ENCODE peak calls at places on chromosome 15, in six cellular contexts. M, W, G, T, B and Z are unnamed samples.
A peak's percentile ranks its signal among the peaks of the same experiment; 100 is the strongest.

GRCh38 chr15:61115241-61115640 is 113.9 kb downstream of the RORA start:
- DNase-seq in M (no peak), W (no peak), G (peak; percentile 71), T (no peak), B (no peak), Z (no peak)

GRCh38 chr15:69893863-69894262 is 203.9 kb downstream of the TLE3 start:
- DNase-seq in M (peak; percentile 30), W (no peak), G (peak; percentile 83), T (no peak), B (no peak), Z (peak; percentile 25)

GRCh38 chr15:31341036-31341435 is 14.4 kb downstream of the KLF13 start:
- DNase-seq in M (no peak), W (no peak), G (no peak), T (no peak), B (no peak), Z (no peak)

GRCh38 chr15:90594297-90594696 is 64.6 kb downstream of the CRTC3 start:
- DNase-seq in M (peak; percentile 50), W (peak; percentile 83), G (peak; percentile 51), T (no peak), B (peak; percentile 75), Z (no peak)

GRCh38 chr15:23038741-23039150 is 623 bp downstream of the TUBGCP5 start:
- DNase-seq in M (peak; percentile 60), W (no peak), G (peak; percentile 83), T (peak; percentile 24), B (peak; percentile 54), Z (no peak)

GRCh38 chr15:76341366-76342045 is 4.9 kb downstream of the ISL2 start:
- DNase-seq in M (no peak), W (no peak), G (no peak), T (no peak), B (no peak), Z (peak; percentile 57)

GRCh38 chr15:94119923-94120775 is 111.2 kb upstream of the MCTP2 start:
- DNase-seq in M (peak; percentile 90), W (peak; percentile 90), G (peak; percentile 94), T (peak; percentile 71), B (peak; percentile 65), Z (peak; percentile 93)

GRCh38 chr15:51576451-51576850 is 46.1 kb downstream of the DMXL2 start:
- DNase-seq in M (no peak), W (no peak), G (peak; percentile 0), T (no peak), B (no peak), Z (no peak)

GRCh38 chr15:100852630-100853029 is 27.0 kb upstream of the ALDH1A3 start:
- DNase-seq in M (no peak), W (no peak), G (no peak), T (no peak), B (no peak), Z (no peak)

GRCh38 chr15:92843326-92843725 is 56.8 kb upstream of the CHD2 start:
- DNase-seq in M (no peak), W (no peak), G (no peak), T (no peak), B (no peak), Z (no peak)

GRCh38 chr15:69755571-69756310 is 303.1 kb downstream of the RPLP1 start:
- DNase-seq in M (no peak), W (peak; percentile 91), G (no peak), T (no peak), B (no peak), Z (no peak)

GRCh38 chr15:91586542-91586941 is 267.0 kb upstream of the SLCO3A1 start:
- DNase-seq in M (no peak), W (no peak), G (no peak), T (no peak), B (no peak), Z (no peak)

GRCh38 chr15:97126556-97127233 is 796.2 kb downstream of the NR2F2 start:
- DNase-seq in M (no peak), W (no peak), G (peak; percentile 0), T (no peak), B (no peak), Z (no peak)

GRCh38 chr15:80836991-80837390 is 57.8 kb downstream of the CEMIP start:
- DNase-seq in M (no peak), W (no peak), G (no peak), T (no peak), B (no peak), Z (no peak)

GRCh38 chr15:66195621-66196230 is 57.8 kb downstream of the MEGF11 start:
- DNase-seq in M (no peak), W (no peak), G (no peak), T (no peak), B (no peak), Z (no peak)

GRCh38 chr15:68328485-68328884 is 50.9 kb downstream of the FEM1B start:
- DNase-seq in M (no peak), W (no peak), G (peak; percentile 48), T (no peak), B (no peak), Z (no peak)

GRCh38 chr15:66603301-66604179 is 37.7 kb upstream of the LCTL start:
- DNase-seq in M (peak; percentile 64), W (peak; percentile 63), G (peak; percentile 79), T (peak; percentile 40), B (peak; percentile 65), Z (peak; percentile 91)

GRCh38 chr15:88918738-88919137 is 5.6 kb upstream of the MFGE8 start:
- DNase-seq in M (peak; percentile 99), W (no peak), G (peak; percentile 98), T (no peak), B (peak; percentile 12), Z (no peak)

GRCh38 chr15:100457201-100457600 is 71.5 kb downstream of the CERS3 start:
- DNase-seq in M (peak; percentile 47), W (no peak), G (peak; percentile 32), T (no peak), B (no peak), Z (peak; percentile 24)

DNA sequence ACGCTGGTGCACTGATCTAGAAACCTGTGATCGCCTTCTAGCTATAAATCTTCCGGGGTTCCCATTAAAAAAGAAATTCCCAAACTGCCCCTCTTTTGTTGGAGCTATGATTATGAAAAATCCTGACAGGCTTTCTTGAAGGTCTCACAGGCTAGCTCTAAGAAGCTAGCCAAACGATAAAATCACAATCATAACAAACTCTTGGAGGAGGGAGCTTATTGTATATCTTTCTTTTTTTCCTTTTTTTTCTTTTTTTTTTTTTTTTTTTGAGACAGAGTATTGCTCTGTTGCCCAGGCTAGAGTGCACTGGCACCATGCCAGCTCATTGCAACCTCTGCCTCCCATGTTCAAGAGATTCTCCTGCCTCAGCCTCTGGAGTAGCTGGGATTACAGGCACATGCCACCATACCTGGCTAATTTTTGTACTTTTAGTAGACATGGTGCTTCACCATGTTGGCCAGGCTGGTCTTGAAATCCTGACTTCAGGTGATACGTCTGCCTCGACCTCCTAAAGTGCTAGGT is 72.0 kb downstream of the MYO1E start:
- DNase-seq in M (peak; percentile 22), W (no peak), G (no peak), T (no peak), B (no peak), Z (no peak)
- H3K4me2 ChIP-seq in M (peak overlapping the region; percentile 51), W (peak overlapping the region; percentile 62), G (peak overlapping the region; percentile 74), T (no peak overlapping the region), B (peak overlapping the region; percentile 72), Z (no peak overlapping the region)

GRCh38 chr15:41061667-41062066 is 54.4 kb downstream of the INO80 start:
- DNase-seq in M (no peak), W (no peak), G (peak; percentile 6), T (no peak), B (no peak), Z (no peak)
- H3K36me3 ChIP-seq in M (peaks cover 5% of the 10 kb centered on the region), W (peaks cover 8% of the 10 kb centered on the region), G (peaks cover 80% of the 10 kb centered on the region), T (peaks cover 11% of the 10 kb centered on the region), B (peaks cover 14% of the 10 kb centered on the region), Z (peaks cover 12% of the 10 kb centered on the region)

GRCh38 chr15:64246364-64247189 is 83.8 kb upstream of the PPIB start:
- DNase-seq in M (peak; percentile 87), W (peak; percentile 59), G (peak; percentile 92), T (peak; percentile 61), B (peak; percentile 37), Z (no peak)
- H3K9ac ChIP-seq in M (no peak overlapping the region), W (no peak overlapping the region), G (peak overlapping the region; percentile 57), T (peak overlapping the region; percentile 47), B (no peak overlapping the region), Z (no peak overlapping the region)

DNA sequence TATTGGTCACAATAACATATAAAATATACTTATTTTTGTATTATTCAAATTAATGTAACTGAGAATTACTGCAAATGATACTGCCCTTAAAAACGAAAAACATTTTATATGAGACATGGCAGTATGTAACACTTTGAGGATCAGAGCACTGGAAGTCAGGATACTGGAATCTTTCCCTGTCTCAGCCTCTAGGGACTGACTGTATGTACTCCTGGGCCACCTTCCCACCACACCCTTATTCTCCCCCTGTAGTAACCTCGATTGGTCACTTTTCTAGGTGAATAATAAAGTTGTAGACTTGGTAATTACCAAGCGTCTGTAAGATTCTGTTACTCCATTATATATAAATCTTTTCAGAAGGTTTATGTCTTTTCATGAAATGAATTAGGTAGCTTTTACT is 43.0 kb downstream of the LRRC49 start:
- DNase-seq in M (no peak), W (no peak), G (no peak), T (no peak), B (no peak), Z (no peak)
- H3K4me2 ChIP-seq in M (no peak overlapping the region), W (no peak overlapping the region), G (no peak overlapping the region), T (no peak overlapping the region), B (no peak overlapping the region), Z (no peak overlapping the region)